ENCODE peak calls at places on chromosomes 5 and 9, in six cellular contexts. K is IMR-90, D is mesenchymal stem cell, W is mesendoderm, J is H1, N is trophoblast cell. V is an unnamed sample.

GRCh38 chr5:179610109-179610902 is 13.2 kb downstream of the HNRNPH1 start:
- DNase-seq in K (no peak), D (no peak), W (no peak), J (no peak), N (no peak), V (no peak)

GRCh38 chr5:135203593-135204036 is 169.6 kb upstream of the PITX1 start:
- DNase-seq in K (no peak), D (peak), W (peak), J (no peak), N (no peak), V (no peak)

GRCh38 chr9:123933401-123933800 is 3.5 kb upstream of the DENND1A start:
- DNase-seq in K (peak), D (peak), W (no peak), J (no peak), N (peak), V (no peak)

GRCh38 chr5:146365618-146366017 is 27.0 kb downstream of the POU4F3 start:
- DNase-seq in K (no peak), D (no peak), W (peak), J (no peak), N (no peak), V (no peak)

GRCh38 chr9:14396171-14396570 is 82.2 kb upstream of the NFIB start:
- DNase-seq in K (no peak), D (no peak), W (no peak), J (no peak), N (no peak), V (no peak)

GRCh38 chr9:88310310-88310980 is 77.8 kb upstream of the SPIN1 start:
- DNase-seq in K (peak), D (no peak), W (peak), J (peak), N (peak), V (no peak)

GRCh38 chr5:65961644-65962043 is 35.3 kb downstream of the ERBIN start:
- DNase-seq in K (peak), D (peak), W (peak), J (no peak), N (peak), V (no peak)

GRCh38 chr9:100472268-100472667 is 681 bp upstream of the TMEFF1 start:
- DNase-seq in K (no peak), D (no peak), W (no peak), J (no peak), N (no peak), V (no peak)

GRCh38 chr9:109064963-109065701 is 51.8 kb upstream of the CTNNAL1 start:
- DNase-seq in K (peak), D (peak), W (peak), J (no peak), N (peak), V (no peak)

GRCh38 chr5:157564149-157564711 is 11.3 kb downstream of the ADAM19 start:
- DNase-seq in K (no peak), D (no peak), W (no peak), J (no peak), N (no peak), V (no peak)

GRCh38 chr5:72386639-72387038 is 66.5 kb downstream of the PTCD2 start:
- DNase-seq in K (no peak), D (no peak), W (no peak), J (no peak), N (no peak), V (no peak)

DNA sequence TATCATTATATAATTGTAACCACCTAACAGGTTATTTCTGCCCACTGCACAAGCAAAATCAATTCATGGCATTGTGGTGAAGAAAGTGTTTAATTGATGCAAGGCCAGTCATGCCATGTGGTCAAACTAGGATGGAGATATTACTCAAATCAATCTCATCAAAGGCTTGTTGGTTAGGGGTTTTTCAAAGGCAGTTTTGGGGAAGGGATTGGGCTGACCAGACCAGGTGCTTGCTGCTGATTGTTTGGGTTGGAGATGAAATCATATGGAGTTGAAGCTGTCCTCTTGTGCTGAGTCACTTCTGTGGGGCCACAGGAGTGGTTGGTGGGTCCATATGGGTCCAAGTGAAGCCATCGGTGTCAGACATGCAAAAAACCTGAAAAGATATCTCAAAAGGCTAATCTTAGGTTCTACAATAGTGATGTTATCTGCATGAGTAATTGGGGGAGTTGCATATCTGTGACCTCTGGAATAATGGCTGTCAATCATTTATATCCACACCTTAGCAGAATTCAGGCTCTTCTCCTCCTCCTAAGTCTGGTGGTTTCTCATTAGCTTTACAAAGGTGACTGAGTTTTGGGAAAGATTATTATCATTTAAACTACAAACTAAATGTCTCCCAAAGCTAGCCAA is 44.9 kb downstream of the HMGCS1 start:
- DNase-seq in K (no peak), D (no peak), W (peak), J (no peak), N (no peak), V (no peak)
- H3K4me3 ChIP-seq in K (no peak), D (no peak), W (no peak), J (no peak), N (no peak), V (no peak)

GRCh38 chr5:154754460-154755360 is 467 bp upstream of the LARP1 start:
- DNase-seq in K (peak), D (peak), W (peak), J (peak), N (peak), V (peak)
- H2BK120ac ChIP-seq in K (peak), D (peak), W (peak), J (no peak), N (peak), V (peak)

GRCh38 chr9:38233343-38233742 is 159.2 kb upstream of the ALDH1B1 start:
- DNase-seq in K (no peak), D (no peak), W (no peak), J (no peak), N (no peak), V (no peak)

GRCh38 chr9:38233796-38234355 is 158.6 kb upstream of the ALDH1B1 start:
- DNase-seq in K (no peak), D (no peak), W (no peak), J (no peak), N (no peak), V (no peak)

GRCh38 chr9:38234479-38234878 is 158.0 kb upstream of the ALDH1B1 start:
- DNase-seq in K (no peak), D (no peak), W (no peak), J (no peak), N (no peak), V (no peak)

GRCh38 chr9:38235244-38235643 is 157.3 kb upstream of the ALDH1B1 start:
- DNase-seq in K (no peak), D (no peak), W (no peak), J (no peak), N (no peak), V (no peak)

DNA sequence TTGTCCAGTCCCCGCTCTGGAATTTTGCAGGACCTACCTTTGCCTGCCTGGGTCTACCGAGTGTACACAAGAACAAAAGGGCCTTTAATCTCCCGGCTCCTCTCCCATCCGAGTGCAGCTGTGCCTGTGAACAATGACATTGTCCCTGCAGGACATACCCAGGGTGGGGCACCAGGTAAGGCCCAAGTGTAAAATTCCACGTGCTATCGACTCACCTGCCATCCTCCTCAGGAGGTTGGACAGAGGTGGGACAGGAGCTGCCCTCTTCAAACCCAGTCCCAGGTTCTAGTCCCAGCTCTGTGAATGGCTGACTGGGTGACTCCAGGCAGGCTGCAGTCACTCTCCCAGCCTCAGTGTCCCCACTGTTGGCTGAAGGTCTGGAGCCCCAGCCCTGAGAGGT is 159.6 kb upstream of the ALDH1B1 start:
- DNase-seq in K (no peak), D (no peak), W (no peak), J (no peak), N (no peak), V (no peak)
- H3K4me3 ChIP-seq in K (no peak), D (no peak), W (no peak), J (no peak), N (no peak), V (no peak)

GRCh38 chr5:138574744-138575193 is 432 bp downstream of the HSPA9 start:
- DNase-seq in K (peak), D (no peak), W (no peak), J (no peak), N (peak), V (no peak)

GRCh38 chr5:138579517-138579863 is 4.3 kb upstream of the HSPA9 start:
- DNase-seq in K (no peak), D (no peak), W (no peak), J (no peak), N (no peak), V (no peak)

GRCh38 chr5:138573223-138573622 is 2.0 kb downstream of the HSPA9 start:
- DNase-seq in K (no peak), D (no peak), W (no peak), J (no peak), N (no peak), V (no peak)

GRCh38 chr5:138573949-138574670 is 1.1 kb downstream of the HSPA9 start:
- DNase-seq in K (peak), D (peak), W (no peak), J (no peak), N (no peak), V (no peak)

DNA sequence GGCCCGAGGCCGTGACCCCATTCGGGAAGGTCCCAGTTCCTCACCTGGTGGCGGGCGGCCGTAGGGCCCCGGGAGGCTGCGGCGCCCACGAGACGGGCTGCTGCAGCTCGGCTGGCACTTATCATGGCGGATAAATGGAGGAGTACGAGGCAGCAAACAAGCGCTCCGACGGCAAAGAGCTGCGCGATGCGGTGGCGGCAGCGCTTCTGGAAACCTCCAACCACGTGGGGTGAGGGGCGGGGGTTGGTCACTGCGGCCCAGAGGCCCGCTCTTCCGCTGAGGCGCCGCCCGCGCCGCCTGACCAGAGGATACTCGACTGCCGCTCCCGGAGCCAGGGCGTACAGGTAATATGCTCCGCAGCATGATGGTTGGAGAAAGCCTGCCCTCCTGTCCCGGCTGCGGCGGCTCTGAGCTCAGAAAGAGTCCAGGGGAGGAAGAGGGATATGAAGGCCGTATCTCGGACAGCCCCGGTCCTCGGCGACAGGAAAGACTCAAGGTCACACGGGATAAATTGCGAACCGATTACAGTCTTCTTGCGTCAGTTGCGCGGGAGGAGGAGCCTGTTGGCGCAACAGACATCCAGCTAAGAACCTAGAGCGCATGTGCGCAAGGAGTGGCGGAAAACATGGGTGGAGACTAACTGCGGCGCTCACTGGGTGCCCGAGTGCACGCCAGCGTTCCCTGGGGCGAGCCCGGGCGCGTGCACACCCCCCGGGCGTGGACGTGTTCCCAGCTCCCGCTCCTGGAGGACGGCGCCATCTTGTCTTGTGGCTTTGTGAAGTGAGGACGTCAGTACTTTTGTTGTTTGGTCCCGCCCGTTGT is at the start of gene HSPA9:
- DNase-seq in K (peak), D (peak), W (peak), J (peak), N (peak), V (peak)
- H2BK120ac ChIP-seq in K (peak), D (peak), W (no peak), J (peak), N (peak), V (no peak)